ENCODE peak calls at places on chromosomes 6 and 20, in six cellular contexts. N, A, O, V, C and K are unnamed samples.

GRCh38 chr6:158706369-158706982 is 56.6 kb downstream of the SYTL3 start:
- DNase-seq in N (peak; percentile 57), A (peak; percentile 32), O (no peak), V (peak; percentile 73), C (peak; percentile 42), K (no peak)

GRCh38 chr6:114108119-114109002 is 137.4 kb upstream of the HDAC2 start:
- DNase-seq in N (peak; percentile 83), A (peak; percentile 57), O (no peak), V (peak; percentile 58), C (peak; percentile 49), K (peak; percentile 27)

GRCh38 chr6:31785475-31785874 is 8.3 kb upstream of the VWA7 start:
- DNase-seq in N (no peak), A (no peak), O (no peak), V (no peak), C (no peak), K (no peak)

GRCh38 chr20:61256819-61257218 is 4.8 kb downstream of the CDH4 start:
- DNase-seq in N (no peak), A (no peak), O (no peak), V (no peak), C (no peak), K (no peak)

GRCh38 chr6:37279366-37280134 is 21.6 kb upstream of the TMEM217 start:
- DNase-seq in N (no peak), A (no peak), O (no peak), V (peak; percentile 34), C (no peak), K (no peak)

GRCh38 chr6:29647927-29648642 is 8.8 kb upstream of the MOG start:
- DNase-seq in N (no peak), A (no peak), O (no peak), V (peak; percentile 49), C (no peak), K (no peak)

GRCh38 chr6:83868639-83869038 is 9.2 kb downstream of the CYB5R4 start:
- DNase-seq in N (no peak), A (no peak), O (no peak), V (peak; percentile 92), C (no peak), K (no peak)

GRCh38 chr6:80211295-80211694 is 104.8 kb downstream of the BCKDHB start:
- DNase-seq in N (no peak), A (no peak), O (no peak), V (no peak), C (no peak), K (no peak)